ENCODE peak calls at places on chromosomes 4 and X, in nine cellular contexts. X, D, S, U, P, W, H, V and C are unnamed samples.

GRCh38 chr4:110636677-110637407 is 14.0 kb upstream of the PITX2 start:
- DNase-seq in P (no peak), X (peak; percentile 56), W (peak; percentile 57), D (peak; percentile 68), H (no peak), S (no peak), U (no peak), V (peak; percentile 60), C (no peak)

GRCh38 chr4:120874792-120875774 is 47.4 kb downstream of the PRDM5 start:
- DNase-seq in V (peak; percentile 9), P (no peak), W (no peak), H (no peak), S (no peak), D (no peak), U (no peak), X (no peak), C (no peak)

GRCh38 chr4:17324431-17324830 is 187.5 kb downstream of the QDPR start:
- DNase-seq in U (peak; percentile 34), V (peak; percentile 75), H (no peak), S (no peak), X (no peak), D (peak; percentile 16), P (no peak), W (peak; percentile 29), C (no peak)

GRCh38 chr4:111641813-111642579 is 503.3 kb upstream of the FAM241A start:
- DNase-seq in P (no peak), W (peak; percentile 91), V (peak; percentile 95), U (no peak), X (peak; percentile 45), H (no peak), D (peak; percentile 16), S (no peak), C (no peak)

GRCh38 chrX:19846995-19847790 is 40.2 kb downstream of the SH3KBP1 start:
- DNase-seq in V (peak; percentile 84), D (peak; percentile 41), H (no peak), S (no peak), X (peak; percentile 3), P (no peak), U (no peak), W (no peak), C (no peak)

GRCh38 chr4:114136067-114136466 is 156.6 kb upstream of the ARSJ start:
- DNase-seq in H (no peak), P (no peak), X (no peak), U (no peak), D (no peak), W (no peak), V (peak; percentile 3), S (no peak), C (no peak)

GRCh38 chrX:152847281-152847680 is 16.4 kb downstream of the NSDHL start:
- DNase-seq in X (no peak), D (no peak), P (no peak), V (no peak), H (no peak), S (no peak), W (no peak), U (no peak), C (no peak)

GRCh38 chr4:150363721-150364688 is 217.9 kb upstream of the MAB21L2 start:
- DNase-seq in S (no peak), X (no peak), P (no peak), U (no peak), H (no peak), D (no peak), V (no peak), W (no peak), C (no peak)

DNA sequence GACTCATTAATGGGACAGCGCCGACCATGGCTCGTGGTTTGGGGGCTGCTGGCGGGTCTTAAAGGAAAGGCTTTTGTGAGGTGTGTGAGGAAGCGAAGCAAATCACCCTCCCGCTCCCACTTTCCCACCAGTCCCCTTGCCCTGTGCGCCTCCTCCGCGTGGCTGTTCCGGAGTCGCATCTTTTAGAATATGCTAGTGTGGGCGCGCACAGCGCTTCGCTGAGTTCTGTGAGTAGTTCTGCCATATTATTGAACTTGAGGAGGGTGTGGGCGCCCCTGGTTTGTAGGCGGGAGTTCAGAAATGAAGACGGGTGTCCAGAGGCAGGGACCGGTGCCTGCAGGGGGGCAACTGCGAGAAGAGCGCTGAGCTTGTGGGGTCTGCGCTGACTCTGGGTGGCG is 49.1 kb downstream of the ZNF141 start:
- DNase-seq in P (no peak), S (no peak), H (no peak), U (no peak), W (no peak), D (no peak), X (no peak), V (no peak), C (no peak)
- H3K9me3 ChIP-seq in P (peaks cover 75% of the 10 kb centered on the region), S (peaks cover 100% of the 10 kb centered on the region), H (peaks cover 66% of the 10 kb centered on the region), U (peaks cover 3% of the 10 kb centered on the region), W (peaks cover 10% of the 10 kb centered on the region), D (peaks cover 51% of the 10 kb centered on the region), X (peaks cover 10% of the 10 kb centered on the region), V (peaks cover 2% of the 10 kb centered on the region), C (peaks cover 47% of the 10 kb centered on the region)

DNA sequence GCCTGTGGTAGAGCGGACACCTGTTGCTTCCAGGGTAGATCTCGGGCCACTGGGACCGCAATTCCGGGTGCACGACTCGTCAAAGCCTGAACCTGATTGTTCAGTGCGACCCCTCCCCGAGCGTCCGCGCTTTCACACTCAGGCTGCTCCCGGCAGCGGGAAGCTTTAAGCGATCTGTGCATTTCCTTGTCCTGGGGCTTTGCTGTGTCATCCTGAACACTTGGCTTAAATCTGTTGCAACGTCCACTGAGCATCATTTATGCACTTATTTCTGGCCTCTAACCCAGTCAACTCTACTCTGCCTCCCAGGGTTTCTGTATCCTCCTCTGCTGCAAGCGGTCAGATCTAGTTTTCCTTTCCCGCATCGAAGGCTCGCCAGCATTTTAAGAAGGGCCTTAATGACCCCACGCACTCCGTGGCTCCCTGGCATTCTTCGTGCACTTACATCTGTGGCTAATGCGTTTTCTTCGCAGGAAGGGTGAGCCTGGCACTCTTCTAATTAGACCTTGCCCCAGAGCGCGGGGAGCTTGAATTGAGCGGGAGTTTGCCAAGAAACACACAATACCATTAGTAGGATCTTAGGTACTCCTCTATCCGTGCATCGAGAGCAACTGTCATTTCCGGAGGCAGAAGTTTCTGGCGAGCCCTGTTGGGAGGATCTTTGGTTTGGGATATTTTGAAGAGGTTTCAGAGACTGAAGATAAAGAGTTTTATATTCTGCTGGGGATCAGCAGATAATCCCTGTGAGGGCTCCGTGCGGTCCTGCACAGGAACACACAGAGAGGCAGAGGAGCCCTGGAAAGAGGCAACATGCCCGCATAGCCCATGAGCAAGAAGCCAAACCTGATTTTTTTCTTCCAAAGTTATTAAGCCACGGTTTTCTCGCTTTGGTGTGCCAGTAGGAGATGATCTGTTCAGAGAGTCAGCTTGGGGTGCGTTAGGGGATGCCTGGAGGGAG is 654 bp upstream of the DDIT4L start:
- DNase-seq in D (no peak), V (peak; percentile 53), W (no peak), X (no peak), S (no peak), P (no peak), U (no peak), H (no peak), C (no peak)
- H3K4me3 ChIP-seq in D (peak overlapping the region; percentile 90), V (peak overlapping the region; percentile 64), W (peak overlapping the region; percentile 69), X (peak overlapping the region; percentile 77), S (peak overlapping the region; percentile 75), P (peak overlapping the region; percentile 58), U (no peak overlapping the region), H (peak overlapping the region; percentile 67), C (peak overlapping the region; percentile 72)

GRCh38 chrX:130212371-130212770 is 40.6 kb downstream of the RAB33A start:
- DNase-seq in U (no peak), H (no peak), W (no peak), D (no peak), P (no peak), S (no peak), X (no peak), V (no peak), C (no peak)
- H3K27ac ChIP-seq in U (no peak overlapping the region), H (no peak overlapping the region), W (no peak overlapping the region), D (no peak overlapping the region), P (no peak overlapping the region), S (no peak overlapping the region), X (no peak overlapping the region), V (no peak overlapping the region), C (no peak overlapping the region)

DNA sequence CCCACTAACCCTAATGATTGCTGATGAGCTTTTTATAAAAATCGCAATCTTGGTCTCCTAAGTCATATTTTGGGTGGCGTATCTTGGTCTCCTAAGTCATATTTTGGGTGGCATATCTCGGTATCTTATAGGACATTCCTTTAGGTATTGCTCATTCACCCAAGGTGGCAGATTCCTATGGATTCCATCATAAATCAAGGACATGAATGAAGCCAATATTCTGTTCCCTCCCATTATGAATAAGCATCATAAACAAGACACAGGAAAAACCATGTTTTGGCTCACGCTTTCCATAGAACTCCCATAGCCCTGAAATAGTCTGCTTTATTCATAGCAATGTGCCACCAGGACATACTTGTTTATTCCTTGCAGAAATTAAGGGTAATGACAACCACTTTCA is 95.0 kb upstream of the CD99 start:
- DNase-seq in U (no peak), W (no peak), X (no peak), S (no peak), H (no peak), V (no peak), D (no peak), P (no peak), C (no peak)
- H3K9me3 ChIP-seq in U (no peaks in the 10 kb centered on the region), W (no peaks in the 10 kb centered on the region), X (no peaks in the 10 kb centered on the region), S (no peaks in the 10 kb centered on the region), H (no peaks in the 10 kb centered on the region), V (no peaks in the 10 kb centered on the region), D (no peaks in the 10 kb centered on the region), P (no peaks in the 10 kb centered on the region), C (no peaks in the 10 kb centered on the region)

GRCh38 chrX:25015486-25016360 is at the start of gene ARX:
- DNase-seq in S (peak; percentile 39), W (peak; percentile 55), V (peak; percentile 65), H (peak; percentile 70), D (peak; percentile 68), X (peak; percentile 43), P (no peak), U (no peak), C (no peak)
- H3K4me3 ChIP-seq in S (no peak within 1 kb of the TSS), W (no peak within 1 kb of the TSS), V (peak within 1 kb of the TSS; percentile 23), H (no peak within 1 kb of the TSS), D (peak within 1 kb of the TSS; percentile 66), X (no peak within 1 kb of the TSS), P (no peak within 1 kb of the TSS), U (no peak within 1 kb of the TSS), C (no peak within 1 kb of the TSS)

GRCh38 chr4:75071241-75071778 is 138.4 kb downstream of the PARM1 start:
- DNase-seq in P (no peak), U (no peak), W (no peak), D (no peak), S (no peak), V (no peak), H (no peak), X (no peak), C (no peak)

GRCh38 chr4:75069493-75070074 is 136.7 kb downstream of the PARM1 start:
- DNase-seq in P (no peak), V (no peak), D (no peak), W (no peak), H (no peak), X (no peak), U (no peak), S (no peak), C (no peak)
- H3K27ac ChIP-seq in P (no peak overlapping the region), V (no peak overlapping the region), D (no peak overlapping the region), W (no peak overlapping the region), H (no peak overlapping the region), X (no peak overlapping the region), U (no peak overlapping the region), S (no peak overlapping the region), C (no peak overlapping the region)